ENCODE peak calls at places on chromosomes 7 and 10, in nine cellular contexts. H, G, J, Z, Q, S, M, D and I are unnamed samples.

GRCh38 chr10:23193435-23194074 is 1.4 kb downstream of the PTF1A start:
- DNase-seq in H (no peak), G (no peak), J (no peak), Z (no peak), Q (no peak), S (no peak), M (no peak), D (no peak), I (no peak)

GRCh38 chr10:111725035-111725434 is 458.5 kb downstream of the GPAM start:
- DNase-seq in H (no peak), G (no peak), J (no peak), Z (no peak), Q (no peak), S (no peak), M (no peak), D (no peak), I (no peak)

GRCh38 chr10:88415533-88416130 is 167.5 kb downstream of the RNLS start:
- DNase-seq in H (no peak), G (no peak), J (no peak), Z (no peak), Q (no peak), S (no peak), M (no peak), D (no peak), I (no peak)

GRCh38 chr10:63346015-63346441 is 119.7 kb downstream of the JMJD1C start:
- DNase-seq in H (no peak), G (no peak), J (no peak), Z (no peak), Q (no peak), S (no peak), M (no peak), D (no peak), I (no peak)

GRCh38 chr7:111242361-111242760 is 151.4 kb downstream of the LRRN3 start:
- DNase-seq in H (no peak), G (no peak), J (no peak), Z (no peak), Q (no peak), S (no peak), M (no peak), D (no peak), I (no peak)

GRCh38 chr10:90925078-90926029 is 4.5 kb upstream of the ANKRD1 start:
- DNase-seq in H (no peak), G (no peak), J (no peak), Z (no peak), Q (no peak), S (no peak), M (no peak), D (no peak), I (no peak)

GRCh38 chr10:93493162-93493561 is 3.2 kb upstream of the CEP55 start:
- DNase-seq in H (no peak), G (no peak), J (no peak), Z (no peak), Q (no peak), S (no peak), M (no peak), D (no peak), I (no peak)

GRCh38 chr10:50395279-50395678 is 144.0 kb upstream of the ASAH2 start:
- DNase-seq in H (no peak), G (no peak), J (no peak), Z (no peak), Q (no peak), S (no peak), M (peak; percentile 32), D (no peak), I (no peak)

GRCh38 chr10:34655286-34656170 is 159.6 kb downstream of the PARD3 start:
- DNase-seq in H (no peak), G (no peak), J (no peak), Z (peak; percentile 51), Q (no peak), S (peak; percentile 50), M (peak; percentile 84), D (no peak), I (no peak)

GRCh38 chr7:18497800-18498199 is 2.3 kb downstream of the HDAC9 start:
- DNase-seq in H (no peak), G (no peak), J (no peak), Z (no peak), Q (no peak), S (no peak), M (no peak), D (no peak), I (no peak)

GRCh38 chr7:18497082-18497481 is 1.5 kb downstream of the HDAC9 start:
- DNase-seq in H (no peak), G (no peak), J (no peak), Z (no peak), Q (no peak), S (no peak), M (no peak), D (no peak), I (no peak)

GRCh38 chr7:18494821-18495408 is 634 bp upstream of the HDAC9 start:
- DNase-seq in H (no peak), G (no peak), J (no peak), Z (no peak), Q (no peak), S (no peak), M (no peak), D (no peak), I (no peak)

GRCh38 chr7:18496336-18496700 is 769 bp downstream of the HDAC9 start:
- DNase-seq in H (no peak), G (no peak), J (no peak), Z (no peak), Q (no peak), S (no peak), M (no peak), D (no peak), I (no peak)

GRCh38 chr7:18495412-18496335 is at the start of gene HDAC9:
- DNase-seq in H (no peak), G (peak; percentile 32), J (peak; percentile 75), Z (no peak), Q (no peak), S (peak; percentile 49), M (peak; percentile 6), D (peak; percentile 14), I (no peak)
- H3K27ac ChIP-seq in H (peak within 1 kb of the TSS; percentile 83), G (peak within 1 kb of the TSS; percentile 93), J (no peak within 1 kb of the TSS), Z (peak within 1 kb of the TSS; percentile 51), Q (peak within 1 kb of the TSS; percentile 53), S (peak within 1 kb of the TSS; percentile 100), M (no peak within 1 kb of the TSS), D (peak within 1 kb of the TSS; percentile 97), I (no peak within 1 kb of the TSS)

GRCh38 chr7:144439717-144440116 is 36.2 kb upstream of the NOBOX start:
- DNase-seq in H (no peak), G (no peak), J (no peak), Z (no peak), Q (no peak), S (no peak), M (peak; percentile 23), D (no peak), I (no peak)
- H3K4me3 ChIP-seq in H (no peak overlapping the region), G (no peak overlapping the region), J (no peak overlapping the region), Z (no peak overlapping the region), Q (no peak overlapping the region), S (no peak overlapping the region), M (no peak overlapping the region), D (no peak overlapping the region), I (no peak overlapping the region)

GRCh38 chr10:78462728-78463228 is 429.1 kb downstream of the RPS24 start:
- DNase-seq in H (no peak), G (no peak), J (no peak), Z (no peak), Q (no peak), S (no peak), M (no peak), D (no peak), I (no peak)
- H3K27ac ChIP-seq in H (no peak overlapping the region), G (no peak overlapping the region), J (no peak overlapping the region), Z (no peak overlapping the region), Q (no peak overlapping the region), S (no peak overlapping the region), M (no peak overlapping the region), D (no peak overlapping the region), I (no peak overlapping the region)

GRCh38 chr7:75881436-75882095 is 2.7 kb downstream of the RHBDD2 start:
- DNase-seq in H (no peak), G (no peak), J (no peak), Z (no peak), Q (no peak), S (no peak), M (no peak), D (no peak), I (no peak)

GRCh38 chr7:75879771-75880184 is 944 bp downstream of the RHBDD2 start:
- DNase-seq in H (no peak), G (no peak), J (no peak), Z (peak; percentile 73), Q (no peak), S (peak; percentile 61), M (no peak), D (no peak), I (peak; percentile 72)

GRCh38 chr7:75878769-75879596 is at the start of gene RHBDD2:
- DNase-seq in H (peak; percentile 71), G (peak; percentile 97), J (peak; percentile 95), Z (peak; percentile 53), Q (peak; percentile 79), S (peak; percentile 100), M (peak; percentile 98), D (peak; percentile 96), I (peak; percentile 88)

GRCh38 chr7:75878312-75878768 is 494 bp upstream of the RHBDD2 start:
- DNase-seq in H (no peak), G (no peak), J (no peak), Z (no peak), Q (no peak), S (peak; percentile 32), M (no peak), D (no peak), I (no peak)

GRCh38 chr7:75880242-75880641 is 1.4 kb downstream of the RHBDD2 start:
- DNase-seq in H (no peak), G (no peak), J (no peak), Z (no peak), Q (no peak), S (no peak), M (no peak), D (no peak), I (no peak)
- H3K4me3 ChIP-seq in H (peak overlapping the region; percentile 91), G (peak overlapping the region; percentile 95), J (no peak overlapping the region), Z (peak overlapping the region; percentile 96), Q (peak overlapping the region; percentile 92), S (peak overlapping the region; percentile 88), M (peak overlapping the region; percentile 85), D (peak overlapping the region; percentile 77), I (peak overlapping the region; percentile 94)